ENCODE peak calls at places on chromosome 19, in six cellular contexts. N, U, F, M, I and E are unnamed samples.

GRCh38 chr19:2294377-2295335 is 12.7 kb upstream of the PEAK3 start:
- DNase-seq in M (no peak), U (no peak), I (peak; percentile 81), N (peak; percentile 85), F (no peak), E (peak; percentile 59)

GRCh38 chr19:39696418-39696817 is 7.9 kb upstream of the LGALS14 start:
- DNase-seq in U (no peak), I (no peak), M (no peak), F (no peak), N (no peak), E (no peak)

GRCh38 chr19:38850976-38851621 is 1.3 kb upstream of the HNRNPL start:
- DNase-seq in N (no peak), U (peak; percentile 57), F (peak; percentile 83), M (peak; percentile 36), I (no peak), E (no peak)

GRCh38 chr19:34480491-34480890 is 1.1 kb upstream of the WTIP start:
- DNase-seq in M (no peak), N (no peak), F (peak; percentile 50), I (no peak), U (no peak), E (no peak)

GRCh38 chr19:29810504-29810871 is 1.3 kb upstream of the CCNE1 start:
- DNase-seq in F (peak; percentile 21), M (peak; percentile 54), U (no peak), I (no peak), N (peak; percentile 16), E (no peak)

GRCh38 chr19:39166571-39167391 is 30.0 kb upstream of the NCCRP1 start:
- DNase-seq in M (no peak), N (no peak), U (peak; percentile 90), I (no peak), F (peak; percentile 93), E (no peak)

GRCh38 chr19:40444181-40445005 is at the start of gene SERTAD3:
- DNase-seq in I (peak; percentile 98), M (peak; percentile 97), N (peak; percentile 95), U (peak; percentile 96), F (peak; percentile 99), E (no peak)

GRCh38 chr19:13262450-13262849 is 112.2 kb downstream of the IER2 start:
- DNase-seq in M (peak; percentile 72), U (no peak), N (peak; percentile 33), F (no peak), I (peak; percentile 69), E (peak; percentile 6)

GRCh38 chr19:2474232-2475017 is 1.5 kb upstream of the GADD45B start:
- DNase-seq in M (peak; percentile 92), F (peak; percentile 98), U (peak; percentile 82), I (peak; percentile 92), N (peak; percentile 81), E (no peak)

GRCh38 chr19:48363500-48363809 is 285 bp downstream of the TMEM143 start:
- DNase-seq in N (no peak), I (no peak), M (no peak), F (no peak), U (peak; percentile 62), E (no peak)

GRCh38 chr19:29614046-29614445 is 8.0 kb downstream of the POP4 start:
- DNase-seq in N (no peak), F (no peak), U (no peak), M (no peak), I (no peak), E (no peak)

DNA sequence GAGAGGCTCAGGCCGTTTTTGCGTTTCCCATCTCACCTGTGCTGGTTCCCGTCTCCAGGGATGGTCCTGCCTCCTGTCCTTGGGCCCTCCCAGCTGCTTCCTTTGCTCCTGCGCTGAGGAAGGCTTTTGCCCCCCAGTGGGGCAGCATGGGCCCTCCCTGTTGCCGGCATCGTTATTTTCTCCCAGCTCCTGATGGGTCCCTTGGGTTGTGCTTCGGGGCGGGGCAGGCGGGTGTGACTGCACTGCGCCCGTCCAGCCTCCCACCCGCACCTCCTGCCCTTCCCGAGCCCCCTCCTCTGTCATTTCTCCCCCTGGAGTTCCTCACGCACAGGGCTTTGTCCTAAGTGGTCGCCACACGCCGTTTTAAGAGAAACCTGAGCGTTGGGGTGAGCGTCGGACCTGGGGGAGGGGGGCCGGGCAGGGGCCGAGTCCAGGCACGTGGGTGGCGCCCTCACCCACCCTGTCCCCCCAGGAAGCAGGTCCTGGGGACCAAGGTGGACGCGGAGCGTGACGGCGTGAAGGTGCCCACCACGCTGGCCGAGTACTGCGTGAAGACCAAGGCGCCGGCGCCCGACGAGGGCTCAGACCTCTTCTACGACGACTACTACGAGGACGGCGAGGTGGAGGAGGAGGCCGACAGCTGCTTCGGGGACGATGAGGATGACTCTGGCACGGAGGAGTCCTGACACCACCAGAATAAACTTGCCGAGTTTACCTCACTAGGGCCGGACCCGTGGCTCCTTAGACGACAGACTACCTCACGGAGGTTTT is 2.8 kb upstream of the GZMM start:
- DNase-seq in M (no peak), I (no peak), F (no peak), N (no peak), U (no peak), E (no peak)
- TF ChIP-seq CTCF in M (no peak), I (no peak), F (no peak), N (no peak), U (no peak), E (no peak)

GRCh38 chr19:12034610-12035009 is 869 bp downstream of the ZNF433 start:
- DNase-seq in F (no peak), U (no peak), M (no peak), I (no peak), N (no peak), E (no peak)

GRCh38 chr19:12035220-12036172 is at the start of gene ZNF433:
- DNase-seq in U (peak; percentile 97), I (peak; percentile 90), N (peak; percentile 80), F (peak; percentile 96), M (peak; percentile 78), E (peak; percentile 31)

GRCh38 chr19:12034196-12034595 is 1.3 kb downstream of the ZNF433 start:
- DNase-seq in M (no peak), U (no peak), I (no peak), N (no peak), F (no peak), E (no peak)
- H3K4me3 ChIP-seq in M (no peak overlapping the region), U (no peak overlapping the region), I (peak overlapping the region; percentile 93), N (peak overlapping the region; percentile 92), F (no peak overlapping the region), E (no peak overlapping the region)

GRCh38 chr19:51439021-51439465 is 19.2 kb downstream of the SIGLEC8 start:
- DNase-seq in F (no peak), M (peak; percentile 58), I (peak; percentile 26), N (no peak), U (no peak), E (no peak)
- TF ChIP-seq CTCF in F (peak; percentile 19), M (peak; percentile 64), I (peak; percentile 46), N (peak; percentile 22), U (peak; percentile 7), E (peak; percentile 51)

GRCh38 chr19:33201473-33201872 is 7.3 kb downstream of the LRP3 start:
- DNase-seq in F (peak; percentile 41), M (no peak), I (no peak), N (no peak), U (no peak), E (no peak)
- H3K4me3 ChIP-seq in F (no peak overlapping the region), M (no peak overlapping the region), I (no peak overlapping the region), N (no peak overlapping the region), U (no peak overlapping the region), E (no peak overlapping the region)

GRCh38 chr19:56765107-56765506 is 75.4 kb downstream of the PEG3 start:
- DNase-seq in U (peak; percentile 55), N (no peak), M (no peak), F (peak; percentile 82), I (peak; percentile 25), E (no peak)

GRCh38 chr19:56769650-56770049 is 70.9 kb downstream of the PEG3 start:
- DNase-seq in N (no peak), U (no peak), M (no peak), F (no peak), I (no peak), E (no peak)

GRCh38 chr19:56760842-56761241 is 79.7 kb downstream of the PEG3 start:
- DNase-seq in F (no peak), I (no peak), U (no peak), M (no peak), N (no peak), E (no peak)

GRCh38 chr19:56759531-56759930 is 81.0 kb downstream of the PEG3 start:
- DNase-seq in M (no peak), I (no peak), F (no peak), N (no peak), U (no peak), E (no peak)

DNA sequence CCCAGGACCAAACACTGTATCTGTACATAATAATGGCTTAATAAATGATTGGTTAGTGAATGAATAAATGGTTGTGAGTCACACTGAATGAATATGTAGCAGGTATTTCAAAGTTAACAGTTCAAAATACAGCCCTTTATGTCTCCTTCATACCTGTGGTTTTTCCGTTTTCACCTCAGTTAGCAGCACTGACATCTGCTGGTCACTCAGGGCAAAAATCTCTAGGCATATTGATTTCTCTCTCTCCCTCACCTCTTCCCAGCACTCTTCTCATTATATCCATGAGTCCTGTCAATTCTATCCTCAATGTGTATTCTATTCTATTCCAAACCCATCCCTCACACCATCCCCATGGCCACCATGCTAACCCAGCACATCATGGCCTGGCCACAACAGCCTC is 76.2 kb downstream of the PEG3 start:
- DNase-seq in I (no peak), M (no peak), F (no peak), N (no peak), U (no peak), E (no peak)
- TF ChIP-seq CTCF in I (no peak), M (no peak), F (no peak), N (no peak), U (no peak), E (no peak)

GRCh38 chr19:8592231-8593009 is 15.2 kb upstream of the MYO1F start:
- DNase-seq in M (peak; percentile 52), F (peak; percentile 92), I (peak; percentile 99), N (peak; percentile 74), U (peak; percentile 88), E (peak; percentile 71)
- H3K4me3 ChIP-seq in M (no peak overlapping the region), F (peak overlapping the region; percentile 5), I (peak overlapping the region; percentile 28), N (peak overlapping the region; percentile 41), U (no peak overlapping the region), E (peak overlapping the region; percentile 20)

DNA sequence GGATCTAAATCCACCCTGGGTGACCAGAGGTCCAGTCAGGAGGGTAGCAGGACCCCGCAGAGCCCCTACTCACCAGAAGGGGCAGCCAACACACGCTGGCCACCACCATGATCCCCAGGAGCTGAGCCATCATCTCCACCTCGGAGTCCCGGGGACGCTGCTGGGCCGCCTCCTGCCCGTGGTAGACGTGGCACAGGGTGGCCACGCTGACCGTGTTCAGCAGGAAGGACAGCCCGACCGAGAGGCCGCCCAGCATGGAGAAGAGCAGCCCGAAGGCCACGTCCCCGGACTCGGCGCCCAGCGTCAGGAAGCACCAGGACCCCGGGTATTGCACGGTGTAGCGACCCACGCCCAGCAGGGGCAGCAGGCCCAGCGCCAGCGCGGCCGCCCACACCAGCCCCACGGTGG is 6.9 kb downstream of the TBXA2R start:
- DNase-seq in U (no peak), F (no peak), M (no peak), I (no peak), N (no peak), E (no peak)
- TF ChIP-seq CTCF in U (no peak), F (no peak), M (no peak), I (peak; percentile 24), N (no peak), E (peak; percentile 16)

GRCh38 chr19:18635831-18636182 is 1.0 kb upstream of the KLHL26 start:
- DNase-seq in U (no peak), M (no peak), N (no peak), I (no peak), F (no peak), E (no peak)
- H3K4me3 ChIP-seq in U (no peak overlapping the region), M (no peak overlapping the region), N (no peak overlapping the region), I (peak overlapping the region; percentile 53), F (no peak overlapping the region), E (no peak overlapping the region)